ENCODE peak calls at places on chromosomes 6 and 20, in five cellular contexts. One of them, this sample, is unnamed.
A peak's percentile ranks its signal among the peaks of the same experiment; 100 is the strongest.

GRCh38 chr6:13478525-13478962 is 8.9 kb downstream of the GFOD1 start:
- DNase-seq in fibroblast of lung: no peak
- DNase-seq in neuronal stem cell: no peak
- DNase-seq in MM.1S: no peak
- DNase-seq in PC-3: no peak
- DNase-seq in this sample: no peak

GRCh38 chr6:165272585-165272984 is 36.8 kb downstream of the C6orf118 start:
- DNase-seq in fibroblast of lung: no peak
- DNase-seq in PC-3: no peak
- DNase-seq in MM.1S: no peak
- DNase-seq in neuronal stem cell: no peak
- DNase-seq in this sample: no peak

GRCh38 chr6:158850807-158851115 is 31.6 kb upstream of the EZR start:
- DNase-seq in fibroblast of lung: peak; percentile 24
- DNase-seq in PC-3: peak; percentile 6
- DNase-seq in MM.1S: no peak
- DNase-seq in neuronal stem cell: no peak
- DNase-seq in this sample: no peak

GRCh38 chr6:41278699-41279405 is 7.6 kb downstream of the TREM1 start:
- DNase-seq in neuronal stem cell: peak; percentile 30
- DNase-seq in MM.1S: peak; percentile 77
- DNase-seq in PC-3: peak; percentile 60
- DNase-seq in fibroblast of lung: peak; percentile 22
- DNase-seq in this sample: peak; percentile 82

GRCh38 chr6:162898011-162898410 is 170.2 kb downstream of the PACRG start:
- DNase-seq in fibroblast of lung: no peak
- DNase-seq in neuronal stem cell: no peak
- DNase-seq in PC-3: no peak
- DNase-seq in MM.1S: no peak
- DNase-seq in this sample: no peak

GRCh38 chr20:1001116-1001515 is 995 bp downstream of the RSPO4 start:
- DNase-seq in fibroblast of lung: no peak
- DNase-seq in neuronal stem cell: no peak
- DNase-seq in PC-3: no peak
- DNase-seq in MM.1S: no peak
- DNase-seq in this sample: no peak

GRCh38 chr20:4810446-4811019 is 88.8 kb downstream of the PRND start:
- DNase-seq in fibroblast of lung: no peak
- DNase-seq in MM.1S: no peak
- DNase-seq in neuronal stem cell: no peak
- DNase-seq in PC-3: no peak
- DNase-seq in this sample: no peak

GRCh38 chr6:4970739-4971395 is 33.0 kb downstream of the RPP40 start:
- DNase-seq in PC-3: no peak
- DNase-seq in MM.1S: no peak
- DNase-seq in fibroblast of lung: no peak
- DNase-seq in neuronal stem cell: no peak
- DNase-seq in this sample: no peak

GRCh38 chr20:61684583-61685235 is 381.0 kb downstream of the TAF4 start:
- DNase-seq in fibroblast of lung: no peak
- DNase-seq in MM.1S: no peak
- DNase-seq in PC-3: no peak
- DNase-seq in neuronal stem cell: no peak
- DNase-seq in this sample: no peak

GRCh38 chr6:107729098-107729497 is 95.0 kb downstream of the SCML4 start:
- DNase-seq in fibroblast of lung: no peak
- DNase-seq in PC-3: no peak
- DNase-seq in neuronal stem cell: no peak
- DNase-seq in MM.1S: no peak
- DNase-seq in this sample: no peak

GRCh38 chr6:17986656-17987575 is 519 bp downstream of the KIF13A start:
- DNase-seq in neuronal stem cell: peak; percentile 42
- DNase-seq in PC-3: peak; percentile 58
- DNase-seq in fibroblast of lung: peak; percentile 61
- DNase-seq in MM.1S: peak; percentile 6
- DNase-seq in this sample: no peak

GRCh38 chr20:11204926-11205768 is 531.3 kb upstream of the JAG1 start:
- DNase-seq in PC-3: peak; percentile 84
- DNase-seq in neuronal stem cell: peak; percentile 56
- DNase-seq in MM.1S: peak; percentile 67
- DNase-seq in fibroblast of lung: peak; percentile 48
- DNase-seq in this sample: peak; percentile 66

GRCh38 chr20:3781153-3781910 is at the start of gene SPEF1:
- DNase-seq in PC-3: peak; percentile 98
- DNase-seq in fibroblast of lung: peak; percentile 87
- DNase-seq in neuronal stem cell: peak; percentile 92
- DNase-seq in MM.1S: peak; percentile 85
- DNase-seq in this sample: peak; percentile 95

GRCh38 chr6:41599015-41599835 is 39.0 kb upstream of the MDFI start:
- DNase-seq in fibroblast of lung: no peak
- DNase-seq in neuronal stem cell: no peak
- DNase-seq in PC-3: no peak
- DNase-seq in MM.1S: no peak
- DNase-seq in this sample: no peak

GRCh38 chr6:84762220-84762940 is 2.0 kb downstream of the TBX18 start:
- DNase-seq in MM.1S: no peak
- DNase-seq in neuronal stem cell: no peak
- DNase-seq in fibroblast of lung: peak; percentile 27
- DNase-seq in PC-3: no peak
- DNase-seq in this sample: no peak

GRCh38 chr20:19903168-19903676 is 113.9 kb upstream of the NAA20 start:
- DNase-seq in MM.1S: peak; percentile 75
- DNase-seq in PC-3: no peak
- DNase-seq in fibroblast of lung: peak; percentile 20
- DNase-seq in neuronal stem cell: no peak
- DNase-seq in this sample: no peak

GRCh38 chr6:33375143-33375649 is 16.4 kb upstream of the KIFC1 start:
- DNase-seq in PC-3: peak; percentile 70
- DNase-seq in MM.1S: no peak
- DNase-seq in neuronal stem cell: no peak
- DNase-seq in fibroblast of lung: peak; percentile 81
- DNase-seq in this sample: no peak

DNA sequence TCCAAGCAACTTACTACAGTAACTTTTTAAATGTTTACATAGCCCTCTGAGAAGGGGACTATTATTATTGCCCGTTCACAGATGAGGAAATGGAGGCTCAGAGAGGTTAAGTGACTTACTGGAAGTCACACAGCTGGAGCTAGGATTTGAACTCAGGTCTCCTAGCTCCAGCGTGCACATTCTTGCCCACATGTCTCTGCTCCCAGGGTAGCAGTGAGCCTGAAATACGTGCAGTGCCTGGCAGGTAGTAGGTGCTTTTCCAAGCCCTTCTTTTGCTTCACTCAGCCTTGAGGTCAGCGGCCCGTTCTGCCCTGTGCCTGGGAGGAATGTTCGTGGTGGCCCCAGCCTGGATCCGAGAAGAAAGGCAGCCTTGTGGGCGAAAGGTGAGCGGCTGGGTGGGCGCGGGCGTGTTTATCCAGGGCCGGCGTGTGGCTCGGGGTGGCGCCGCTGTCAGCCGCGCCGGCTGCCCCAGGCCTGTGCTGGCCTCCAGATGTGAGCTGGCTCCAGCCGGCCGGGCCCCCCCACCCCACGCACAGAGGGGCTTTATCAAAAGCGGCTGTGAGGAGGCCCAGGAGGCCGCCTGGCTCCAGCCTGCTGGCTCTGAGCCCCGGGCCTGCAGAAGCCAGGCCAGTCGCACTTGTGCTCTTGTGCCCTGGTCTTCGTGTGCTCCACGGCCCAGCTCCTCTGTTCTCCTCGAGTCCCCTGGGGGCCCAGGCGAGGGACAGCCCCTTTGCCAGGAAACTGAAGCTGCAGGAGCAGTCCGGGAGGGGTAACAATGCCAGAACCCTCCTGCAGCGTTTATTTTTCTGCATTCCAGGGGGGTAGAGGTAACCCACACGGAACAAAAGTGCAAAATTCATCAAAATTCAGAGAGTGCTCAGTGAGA is 58.1 kb downstream of the UBE2V1 start:
- DNase-seq in MM.1S: no peak
- DNase-seq in PC-3: no peak
- DNase-seq in neuronal stem cell: no peak
- DNase-seq in fibroblast of lung: peak; percentile 60
- DNase-seq in this sample: no peak
- H3K9ac ChIP-seq in MM.1S: no peak overlapping the region
- H3K9ac ChIP-seq in PC-3: no peak overlapping the region
- H3K9ac ChIP-seq in neuronal stem cell: peak overlapping the region; percentile 60
- H3K9ac ChIP-seq in fibroblast of lung: no peak overlapping the region
- H3K9ac ChIP-seq in this sample: peak overlapping the region; percentile 59

DNA sequence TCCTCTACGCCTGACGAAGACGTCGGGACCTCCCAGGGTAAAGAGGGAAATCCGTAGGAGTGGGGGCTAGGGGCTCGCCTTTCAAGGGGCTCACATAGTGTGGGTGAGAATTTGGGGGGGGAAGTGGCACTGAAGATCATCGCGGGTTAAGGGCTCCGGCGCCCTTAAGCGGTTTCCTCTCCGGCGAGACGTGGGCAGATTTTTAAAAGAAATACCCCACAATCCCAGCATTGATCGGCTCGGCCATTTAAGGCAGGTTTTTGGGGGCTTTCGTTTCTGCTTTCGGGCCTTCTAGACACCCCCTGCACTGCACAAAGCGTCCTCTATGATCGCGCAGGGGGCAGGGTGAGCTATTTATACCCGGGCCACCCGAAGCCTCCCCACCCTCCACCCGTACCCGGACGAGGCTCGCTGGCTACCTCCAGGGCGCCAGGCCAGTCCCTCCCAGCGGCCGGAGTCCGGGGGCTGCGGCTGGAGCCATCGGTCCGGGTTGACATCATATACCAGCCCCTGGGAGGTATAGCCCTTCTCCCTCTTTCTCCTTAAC is 1.2 kb downstream of the NKX2-2 start:
- DNase-seq in neuronal stem cell: no peak
- DNase-seq in fibroblast of lung: no peak
- DNase-seq in MM.1S: no peak
- DNase-seq in PC-3: no peak
- DNase-seq in this sample: no peak
- H3K4me1 ChIP-seq in neuronal stem cell: peaks cover 10% of the 10 kb centered on the region
- H3K4me1 ChIP-seq in fibroblast of lung: no peaks in the 10 kb centered on the region
- H3K4me1 ChIP-seq in MM.1S: no peaks in the 10 kb centered on the region
- H3K4me1 ChIP-seq in PC-3: peaks cover 8% of the 10 kb centered on the region
- H3K4me1 ChIP-seq in this sample: peaks cover 8% of the 10 kb centered on the region

DNA sequence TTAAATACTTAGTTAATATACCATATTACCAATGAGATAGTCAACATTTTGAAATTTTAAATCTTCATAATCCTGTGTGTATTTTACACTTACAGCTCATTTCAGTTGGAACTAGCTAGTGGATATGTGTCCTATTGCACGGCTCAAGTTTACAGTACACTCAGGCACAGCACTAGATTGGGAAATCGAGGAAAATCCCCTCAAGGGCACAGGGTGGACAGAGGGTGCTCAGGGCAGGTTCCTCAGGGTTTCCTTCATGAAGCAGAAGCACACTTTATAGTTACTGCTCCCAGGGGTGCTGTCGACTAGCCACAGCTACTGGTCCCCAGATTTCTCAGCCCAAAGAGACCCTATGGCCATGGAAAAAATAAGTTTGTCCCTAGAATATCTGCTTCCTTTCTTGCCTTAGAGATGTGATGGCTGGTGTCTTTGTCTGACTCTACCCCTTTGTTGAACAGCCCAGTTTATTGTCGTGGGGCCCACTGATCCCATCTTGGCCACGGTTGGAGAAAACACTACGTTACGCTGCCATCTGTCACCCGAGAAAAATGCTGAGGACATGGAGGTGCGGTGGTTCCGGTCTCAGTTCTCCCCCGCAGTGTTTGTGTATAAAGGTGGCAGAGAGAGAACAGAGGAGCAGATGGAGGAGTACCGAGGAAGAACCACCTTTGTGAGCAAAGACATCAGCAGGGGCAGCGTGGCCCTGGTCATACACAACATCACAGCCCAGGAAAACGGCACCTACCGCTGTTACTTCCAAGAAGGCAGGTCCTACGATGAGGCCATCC is 1.5 kb downstream of the BTN2A1 start:
- DNase-seq in neuronal stem cell: no peak
- DNase-seq in fibroblast of lung: no peak
- DNase-seq in MM.1S: no peak
- DNase-seq in PC-3: no peak
- DNase-seq in this sample: no peak
- H3K4me3 ChIP-seq in neuronal stem cell: peak overlapping the region; percentile 23
- H3K4me3 ChIP-seq in fibroblast of lung: peak overlapping the region; percentile 75
- H3K4me3 ChIP-seq in MM.1S: no peak overlapping the region
- H3K4me3 ChIP-seq in PC-3: peak overlapping the region; percentile 78
- H3K4me3 ChIP-seq in this sample: no peak overlapping the region

DNA sequence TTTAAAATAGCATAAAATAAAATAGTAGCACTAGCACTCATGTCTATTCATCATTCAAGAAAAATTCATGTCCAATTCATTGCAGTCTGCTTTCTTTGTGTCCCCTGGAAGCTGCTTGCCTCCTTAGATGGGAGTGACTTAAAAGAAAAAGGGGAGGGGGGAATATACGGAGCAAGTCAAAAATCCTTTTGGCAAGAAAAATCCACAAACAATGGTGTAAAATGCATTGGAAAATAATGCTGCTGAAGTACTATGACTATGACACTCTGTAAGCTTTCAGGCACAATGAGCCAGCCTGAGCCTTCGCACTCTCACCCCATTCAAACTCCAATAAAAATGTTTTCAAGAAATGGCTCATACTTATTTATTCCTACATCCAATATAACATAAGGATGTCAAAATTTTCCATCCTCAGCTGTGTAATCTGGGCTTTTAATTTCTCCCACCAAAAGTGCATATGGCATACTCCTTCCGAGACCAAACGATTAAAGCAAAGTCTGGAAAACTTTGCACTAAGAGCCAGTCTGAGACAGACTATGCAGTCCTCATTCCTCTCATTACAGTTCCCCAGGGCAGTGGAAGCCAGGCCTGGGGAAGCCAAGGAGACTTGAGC is 798 bp downstream of the NEDD9 start:
- DNase-seq in MM.1S: no peak
- DNase-seq in fibroblast of lung: peak; percentile 61
- DNase-seq in PC-3: peak; percentile 61
- DNase-seq in neuronal stem cell: no peak
- DNase-seq in this sample: no peak
- H3K9ac ChIP-seq in MM.1S: no peak overlapping the region
- H3K9ac ChIP-seq in fibroblast of lung: peak overlapping the region; percentile 81
- H3K9ac ChIP-seq in PC-3: peak overlapping the region; percentile 79
- H3K9ac ChIP-seq in neuronal stem cell: peak overlapping the region; percentile 65
- H3K9ac ChIP-seq in this sample: peak overlapping the region; percentile 38

GRCh38 chr20:49183444-49183843 is 4.7 kb downstream of the STAU1 start:
- DNase-seq in MM.1S: no peak
- DNase-seq in neuronal stem cell: no peak
- DNase-seq in fibroblast of lung: no peak
- DNase-seq in PC-3: no peak
- DNase-seq in this sample: no peak
- H3K4me1 ChIP-seq in MM.1S: peaks cover 8% of the 10 kb centered on the region
- H3K4me1 ChIP-seq in neuronal stem cell: peaks cover 3% of the 10 kb centered on the region
- H3K4me1 ChIP-seq in fibroblast of lung: peaks cover 2% of the 10 kb centered on the region
- H3K4me1 ChIP-seq in PC-3: peaks cover 44% of the 10 kb centered on the region
- H3K4me1 ChIP-seq in this sample: no peaks in the 10 kb centered on the region

DNA sequence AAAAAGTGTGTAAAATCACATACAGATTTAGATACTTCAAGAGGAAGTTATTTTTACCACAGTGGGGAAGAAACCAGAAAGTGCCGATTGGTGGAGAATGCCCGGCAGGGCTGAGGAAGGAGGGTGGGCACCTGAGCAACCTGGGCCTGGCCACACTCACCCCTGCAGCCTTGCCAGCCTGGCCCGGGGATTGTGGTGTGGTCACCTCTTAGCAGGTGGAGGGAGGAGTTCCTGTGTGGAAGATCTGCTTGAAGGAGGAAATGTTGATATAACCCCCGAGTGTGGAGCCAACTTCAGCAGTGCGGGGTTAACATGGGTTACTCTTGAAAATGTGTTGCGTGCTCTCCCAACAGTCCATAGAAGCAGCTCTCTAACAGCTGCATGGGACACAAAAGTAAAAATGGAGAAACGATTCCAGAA is 14.7 kb downstream of the UST start:
- DNase-seq in fibroblast of lung: no peak
- DNase-seq in PC-3: no peak
- DNase-seq in MM.1S: no peak
- DNase-seq in neuronal stem cell: no peak
- DNase-seq in this sample: no peak
- H3K4me3 ChIP-seq in fibroblast of lung: peak overlapping the region; percentile 39
- H3K4me3 ChIP-seq in PC-3: no peak overlapping the region
- H3K4me3 ChIP-seq in MM.1S: no peak overlapping the region
- H3K4me3 ChIP-seq in neuronal stem cell: no peak overlapping the region
- H3K4me3 ChIP-seq in this sample: no peak overlapping the region

This sample was measured in NT2/D1.